ENCODE peak calls at places on chromosome 11, in eight cellular contexts. I is ovary, Z is HCT116, L is colonic mucosa, O is thoracic aorta, J is OCI-LY7, H is H9, S is uterus. D is an unnamed sample.

GRCh38 chr11:71519546-71519945 is 7.5 kb upstream of the KRTAP5-7 start:
- DNase-seq in Z (no peak), L (no peak), H (no peak), J (no peak), O (no peak), S (no peak), I (no peak), D (no peak)

GRCh38 chr11:20873054-20873453 is 203.7 kb downstream of the NELL1 start:
- DNase-seq in I (no peak), S (no peak), O (no peak), L (no peak), Z (no peak), H (peak; percentile 68), J (peak; percentile 24), D (peak; percentile 85)

GRCh38 chr11:76903325-76903724 is 42.6 kb downstream of the ACER3 start:
- DNase-seq in Z (peak; percentile 18), S (no peak), J (no peak), H (peak; percentile 68), I (no peak), O (no peak), L (peak; percentile 27), D (peak; percentile 61)

GRCh38 chr11:37370817-37371216 is 772.8 kb upstream of the RAG2 start:
- DNase-seq in Z (no peak), J (no peak), I (no peak), H (no peak), S (no peak), O (no peak), L (no peak), D (no peak)

GRCh38 chr11:12901874-12902481 is 107.1 kb upstream of the RASSF10 start:
- DNase-seq in O (no peak), I (no peak), J (no peak), L (no peak), S (no peak), Z (no peak), H (no peak), D (no peak)

GRCh38 chr11:22976146-22976545 is 115.9 kb upstream of the CCDC179 start:
- DNase-seq in H (no peak), I (no peak), J (no peak), L (no peak), O (no peak), S (no peak), Z (no peak), D (no peak)

GRCh38 chr11:130383363-130384168 is 44.8 kb downstream of the ADAMTS8 start:
- DNase-seq in L (no peak), S (no peak), I (no peak), O (no peak), Z (no peak), J (no peak), H (peak; percentile 69), D (peak; percentile 86)

GRCh38 chr11:67689178-67689577 is 14.8 kb upstream of the ALDH3B2 start:
- DNase-seq in H (no peak), L (no peak), Z (no peak), O (no peak), I (no peak), S (no peak), J (no peak), D (no peak)

GRCh38 chr11:60378359-60378758 is at the start of gene MS4A7:
- DNase-seq in O (no peak), Z (no peak), I (no peak), L (no peak), S (no peak), H (no peak), J (peak; percentile 89), D (no peak)

GRCh38 chr11:11291432-11292015 is 61.5 kb downstream of the CSNK2A3 start:
- DNase-seq in I (no peak), O (no peak), J (no peak), H (no peak), S (no peak), L (no peak), Z (no peak), D (no peak)

GRCh38 chr11:131588057-131588456 is 217.6 kb downstream of the NTM start:
- DNase-seq in S (no peak), I (no peak), J (no peak), Z (no peak), O (no peak), H (no peak), L (no peak), D (no peak)

GRCh38 chr11:64489831-64490441 is 101.1 kb upstream of the SLC22A12 start:
- DNase-seq in L (peak; percentile 55), I (peak; percentile 37), H (peak; percentile 78), O (no peak), J (peak; percentile 41), S (peak; percentile 23), Z (peak; percentile 29), D (peak; percentile 88)

GRCh38 chr11:10022764-10023163 is 271.3 kb downstream of the SBF2 start:
- DNase-seq in O (no peak), I (no peak), Z (no peak), S (no peak), H (no peak), J (no peak), L (no peak), D (no peak)

GRCh38 chr11:118996926-118997626 is 862 bp upstream of the CENATAC start:
- DNase-seq in S (no peak), H (peak; percentile 40), I (peak; percentile 34), O (no peak), L (no peak), Z (no peak), J (peak; percentile 69), D (peak; percentile 63)

GRCh38 chr11:7579226-7579825 is 65.5 kb downstream of the PPFIBP2 start:
- DNase-seq in H (no peak), L (no peak), O (no peak), S (no peak), I (no peak), J (no peak), Z (no peak), D (no peak)

GRCh38 chr11:7251836-7252682 is at the start of gene SYT9:
- DNase-seq in S (peak; percentile 23), L (peak; percentile 34), I (peak; percentile 10), H (peak; percentile 89), J (no peak), O (no peak), Z (no peak), D (peak; percentile 93)

GRCh38 chr11:6320411-6321207 is at the start of gene CAVIN3:
- DNase-seq in I (peak; percentile 89), J (no peak), S (peak; percentile 91), L (peak; percentile 77), O (peak; percentile 57), Z (peak; percentile 48), H (peak; percentile 79), D (peak; percentile 93)

GRCh38 chr11:3667149-3668035 is 3.8 kb downstream of the CHRNA10 start:
- DNase-seq in O (no peak), Z (no peak), L (no peak), J (no peak), H (no peak), S (no peak), I (no peak), D (no peak)

GRCh38 chr11:82315093-82315492 is 418.6 kb downstream of the FAM181B start:
- DNase-seq in O (no peak), S (peak; percentile 16), Z (no peak), L (no peak), H (peak; percentile 67), J (peak; percentile 3), I (peak; percentile 13), D (peak; percentile 88)

GRCh38 chr11:81673001-81673400 is 1060.7 kb downstream of the FAM181B start:
- DNase-seq in Z (no peak), S (no peak), O (no peak), I (no peak), H (no peak), L (no peak), J (no peak), D (no peak)

DNA sequence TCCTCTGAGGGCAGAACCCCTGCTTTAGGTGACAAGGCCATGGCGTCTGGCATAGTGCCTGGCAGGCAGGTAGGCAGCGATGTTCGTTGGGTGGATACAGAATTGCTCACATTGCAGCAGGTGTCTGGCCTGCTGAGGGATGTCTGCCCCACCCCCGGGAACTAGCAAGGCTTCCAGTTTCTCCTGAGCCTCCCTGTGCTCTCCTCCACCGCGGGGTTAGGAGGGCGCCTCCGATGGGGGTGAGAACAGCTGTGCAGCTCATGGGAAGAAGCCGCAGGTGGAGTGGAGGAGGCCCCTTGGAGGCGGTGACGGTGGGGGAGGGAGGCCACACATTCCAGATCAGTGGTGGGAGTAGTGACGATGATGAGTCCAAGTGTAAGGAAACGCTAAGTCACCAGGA is 48.3 kb upstream of the JAM3 start:
- DNase-seq in Z (no peak), J (no peak), I (no peak), S (no peak), O (no peak), H (no peak), L (no peak), D (no peak)
- H3K4me1 ChIP-seq in Z (peaks cover 5% of the 10 kb centered on the region), J (no peaks in the 10 kb centered on the region), I (no peaks in the 10 kb centered on the region), S (no peaks in the 10 kb centered on the region), O (peaks cover 12% of the 10 kb centered on the region), H (no peaks in the 10 kb centered on the region), L (no peaks in the 10 kb centered on the region), D (no peaks in the 10 kb centered on the region)

GRCh38 chr11:128021304-128022006 is 565.9 kb downstream of the ETS1 start:
- DNase-seq in J (no peak), Z (no peak), H (peak; percentile 46), S (no peak), O (no peak), I (no peak), L (no peak), D (peak; percentile 78)
- TF ChIP-seq CTCF in J (no peak), Z (peak; percentile 13), H (peak; percentile 74), S (no peak), O (no peak), I (no peak), L (no peak), D (peak; percentile 91)

GRCh38 chr11:69155302-69156198 is at the start of gene SMIM38:
- DNase-seq in I (no peak), H (no peak), L (no peak), J (no peak), Z (no peak), O (no peak), S (no peak), D (no peak)
- H3K27ac ChIP-seq in I (no peak within 1 kb of the TSS), H (no peak within 1 kb of the TSS), L (no peak within 1 kb of the TSS), J (no peak within 1 kb of the TSS), Z (no peak within 1 kb of the TSS), O (no peak within 1 kb of the TSS), S (no peak within 1 kb of the TSS), D (peak within 1 kb of the TSS; percentile 95)

GRCh38 chr11:33713914-33714398 is 13.3 kb upstream of the C11orf91 start:
- DNase-seq in Z (no peak), L (no peak), I (no peak), S (no peak), J (no peak), O (no peak), H (no peak), D (no peak)
- H3K4me1 ChIP-seq in Z (no peaks in the 10 kb centered on the region), L (peaks cover 4% of the 10 kb centered on the region), I (peaks cover 2% of the 10 kb centered on the region), S (no peaks in the 10 kb centered on the region), J (no peaks in the 10 kb centered on the region), O (no peaks in the 10 kb centered on the region), H (no peaks in the 10 kb centered on the region), D (peaks cover 7% of the 10 kb centered on the region)

D was measured in endodermal cell.